ENCODE peak calls at places on chromosomes 6 and 20, in seven cellular contexts. L is breast epithelium, B is fibroblast of lung, G is neural crest cell, I is choroid plexus epithelial cell, C is BJ, Y is tibial artery. M is an unnamed sample.

GRCh38 chr6:160048471-160048870 is 73.1 kb upstream of the SLC22A1 start:
- DNase-seq in L (no peak), B (no peak), G (no peak), I (no peak), C (no peak), Y (no peak), M (no peak)

GRCh38 chr6:130252527-130253237 is 29.9 kb upstream of the SAMD3 start:
- DNase-seq in L (no peak), B (no peak), G (no peak), I (no peak), C (no peak), Y (no peak), M (no peak)

GRCh38 chr6:125910518-125910917 is 46.1 kb upstream of the HINT3 start:
- DNase-seq in L (no peak), B (peak), G (no peak), I (peak), C (no peak), Y (no peak), M (peak)

GRCh38 chr6:142700676-142701185 is 244.2 kb downstream of the HIVEP2 start:
- DNase-seq in L (no peak), B (peak), G (no peak), I (no peak), C (no peak), Y (no peak), M (no peak)

GRCh38 chr6:89025633-89026032 is 54.9 kb upstream of the PNRC1 start:
- DNase-seq in L (no peak), B (no peak), G (no peak), I (no peak), C (no peak), Y (no peak), M (no peak)

GRCh38 chr6:48429021-48429420 is 318.0 kb upstream of the PTCHD4 start:
- DNase-seq in L (no peak), B (peak), G (no peak), I (peak), C (no peak), Y (no peak), M (no peak)

GRCh38 chr6:13924146-13924948 is 405 bp upstream of the RNF182 start:
- DNase-seq in L (no peak), B (peak), G (peak), I (peak), C (no peak), Y (peak), M (no peak)

GRCh38 chr20:53570446-53571276 is 23.0 kb downstream of the ZNF217 start:
- DNase-seq in L (no peak), B (no peak), G (no peak), I (no peak), C (no peak), Y (no peak), M (no peak)

GRCh38 chr20:20085812-20086211 is 33.5 kb downstream of the CFAP61 start:
- DNase-seq in L (peak), B (no peak), G (no peak), I (no peak), C (no peak), Y (peak), M (no peak)

GRCh38 chr20:37282558-37282957 is 6.9 kb upstream of the MANBAL start:
- DNase-seq in L (no peak), B (peak), G (no peak), I (peak), C (no peak), Y (no peak), M (no peak)

GRCh38 chr6:134517145-134517658 is 199.3 kb upstream of the SGK1 start:
- DNase-seq in L (peak), B (peak), G (no peak), I (peak), C (peak), Y (peak), M (no peak)

GRCh38 chr20:55977723-55978481 is 27.4 kb downstream of the CBLN4 start:
- DNase-seq in L (peak), B (no peak), G (no peak), I (no peak), C (no peak), Y (no peak), M (no peak)

GRCh38 chr20:59988141-59988540 is 29.9 kb downstream of the CDH26 start:
- DNase-seq in L (peak), B (no peak), G (no peak), I (no peak), C (no peak), Y (no peak), M (no peak)

GRCh38 chr20:60210779-60211617 is 252.8 kb downstream of the CDH26 start:
- DNase-seq in L (peak), B (peak), G (peak), I (peak), C (no peak), Y (no peak), M (peak)

GRCh38 chr6:168318090-168318489 is 1.5 kb downstream of the DACT2 start:
- DNase-seq in L (no peak), B (no peak), G (no peak), I (no peak), C (no peak), Y (no peak), M (no peak)

GRCh38 chr20:36703530-36703929 is 42.4 kb downstream of the NDRG3 start:
- DNase-seq in L (no peak), B (no peak), G (no peak), I (no peak), C (no peak), Y (peak), M (no peak)

GRCh38 chr6:6230286-6230685 is 90.2 kb downstream of the F13A1 start:
- DNase-seq in L (no peak), B (no peak), G (no peak), I (no peak), C (no peak), Y (no peak), M (no peak)

GRCh38 chr6:3389390-3390167 is 67.3 kb downstream of the SLC22A23 start:
- DNase-seq in L (peak), B (peak), G (no peak), I (peak), C (no peak), Y (no peak), M (no peak)

GRCh38 chr6:41269716-41270115 is 16.8 kb downstream of the TREM1 start:
- DNase-seq in L (no peak), B (no peak), G (no peak), I (no peak), C (no peak), Y (no peak), M (peak)

GRCh38 chr6:14026831-14027539 is 90.6 kb upstream of the CD83 start:
- DNase-seq in L (no peak), B (peak), G (no peak), I (no peak), C (no peak), Y (no peak), M (no peak)

GRCh38 chr20:63130654-63131577 is 85.0 kb downstream of the YTHDF1 start:
- DNase-seq in L (no peak), B (no peak), G (no peak), I (no peak), C (no peak), Y (peak), M (no peak)

DNA sequence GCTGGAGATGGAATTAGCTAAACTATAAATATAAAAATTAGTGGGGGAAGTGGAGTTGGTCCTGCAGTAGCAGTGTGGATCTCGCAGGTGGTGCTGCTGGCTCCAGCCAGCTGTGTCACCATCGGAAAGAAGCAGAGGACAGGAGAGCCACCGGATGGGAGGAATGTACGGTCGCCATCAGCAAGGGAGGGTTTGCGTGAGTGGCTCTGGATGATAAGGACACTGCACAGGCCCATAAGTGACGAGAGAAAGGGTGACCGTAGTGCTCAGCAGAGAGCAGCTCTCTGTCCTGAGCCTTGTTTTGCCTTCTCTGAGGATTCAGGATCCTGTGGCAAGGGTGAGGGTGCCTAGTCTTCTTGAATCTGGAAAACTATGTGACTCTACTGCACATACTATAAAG is 378.7 kb downstream of the ZFAND3 start:
- DNase-seq in L (no peak), B (no peak), G (no peak), I (no peak), C (no peak), Y (no peak), M (no peak)
- TF ChIP-seq CTCF in L (no peak), B (no peak), G (no peak), I (no peak), C (no peak), Y (no peak), M (no peak)

GRCh38 chr20:2875690-2876203 is 2.5 kb downstream of the PTPRA start:
- DNase-seq in L (no peak), B (no peak), G (no peak), I (no peak), C (no peak), Y (no peak), M (no peak)

GRCh38 chr20:2878515-2878914 is 5.2 kb downstream of the PTPRA start:
- DNase-seq in L (no peak), B (no peak), G (no peak), I (no peak), C (no peak), Y (no peak), M (no peak)

GRCh38 chr20:2879148-2879547 is 5.9 kb downstream of the PTPRA start:
- DNase-seq in L (no peak), B (peak), G (no peak), I (peak), C (peak), Y (no peak), M (no peak)

GRCh38 chr20:2880650-2881049 is 7.4 kb downstream of the PTPRA start:
- DNase-seq in L (no peak), B (no peak), G (no peak), I (no peak), C (no peak), Y (no peak), M (no peak)
- TF ChIP-seq CTCF in L (no peak), B (no peak), G (no peak), I (no peak), C (no peak), Y (no peak), M (no peak)

GRCh38 chr20:57382516-57382915 is 8.7 kb upstream of the RBM38 start:
- DNase-seq in L (no peak), B (no peak), G (no peak), I (no peak), C (no peak), Y (no peak), M (no peak)

GRCh38 chr20:57381596-57382503 is 9.3 kb upstream of the RBM38 start:
- DNase-seq in L (peak), B (peak), G (peak), I (peak), C (peak), Y (peak), M (peak)

GRCh38 chr20:57384486-57384885 is 6.7 kb upstream of the RBM38 start:
- DNase-seq in L (no peak), B (no peak), G (no peak), I (no peak), C (no peak), Y (peak), M (no peak)

GRCh38 chr20:57384953-57385761 is 6.0 kb upstream of the RBM38 start:
- DNase-seq in L (no peak), B (no peak), G (no peak), I (no peak), C (no peak), Y (peak), M (no peak)

GRCh38 chr20:57383447-57384347 is 7.5 kb upstream of the RBM38 start:
- DNase-seq in L (no peak), B (no peak), G (no peak), I (no peak), C (no peak), Y (no peak), M (no peak)
- TF ChIP-seq CTCF in L (no peak), B (no peak), G (no peak), I (no peak), C (no peak), Y (no peak), M (no peak)

GRCh38 chr20:17442588-17442987 is 88.6 kb downstream of the BFSP1 start:
- DNase-seq in L (no peak), B (no peak), G (no peak), I (peak), C (no peak), Y (no peak), M (no peak)
- TF ChIP-seq CTCF in L (no peak), B (no peak), G (peak), I (no peak), C (peak), Y (no peak), M (no peak)

DNA sequence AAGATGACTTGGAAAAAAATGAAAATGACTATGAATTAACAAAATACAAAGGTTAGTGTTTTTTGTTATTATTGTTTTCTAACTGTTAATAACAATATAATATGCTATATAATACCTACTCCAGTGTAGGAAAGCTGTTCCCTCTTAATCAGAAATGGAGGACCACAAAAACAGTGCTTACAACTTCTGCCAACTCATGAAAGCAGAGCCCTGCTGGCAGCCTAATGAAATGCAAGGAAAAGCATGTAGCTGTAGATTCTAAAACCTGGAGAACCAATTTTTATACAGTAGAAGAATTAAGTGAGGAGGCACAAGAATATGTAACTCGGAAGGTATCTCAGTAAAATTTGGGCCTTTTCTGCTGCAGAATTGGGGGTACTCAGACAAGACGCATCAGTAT is 29.4 kb downstream of the PHIP start:
- DNase-seq in L (no peak), B (peak), G (peak), I (peak), C (no peak), Y (no peak), M (no peak)
- TF ChIP-seq CTCF in L (no peak), B (peak), G (peak), I (peak), C (peak), Y (peak), M (no peak)

GRCh38 chr20:47296950-47297349 is 59.5 kb downstream of the ZMYND8 start:
- DNase-seq in L (no peak), B (no peak), G (no peak), I (no peak), C (no peak), Y (peak), M (no peak)

GRCh38 chr20:47298624-47299023 is 57.9 kb downstream of the ZMYND8 start:
- DNase-seq in L (no peak), B (no peak), G (no peak), I (no peak), C (no peak), Y (peak), M (no peak)

GRCh38 chr20:47297746-47298145 is 58.8 kb downstream of the ZMYND8 start:
- DNase-seq in L (no peak), B (no peak), G (no peak), I (no peak), C (no peak), Y (no peak), M (no peak)

GRCh38 chr20:47293524-47294157 is 62.9 kb downstream of the ZMYND8 start:
- DNase-seq in L (no peak), B (no peak), G (no peak), I (no peak), C (no peak), Y (peak), M (no peak)

DNA sequence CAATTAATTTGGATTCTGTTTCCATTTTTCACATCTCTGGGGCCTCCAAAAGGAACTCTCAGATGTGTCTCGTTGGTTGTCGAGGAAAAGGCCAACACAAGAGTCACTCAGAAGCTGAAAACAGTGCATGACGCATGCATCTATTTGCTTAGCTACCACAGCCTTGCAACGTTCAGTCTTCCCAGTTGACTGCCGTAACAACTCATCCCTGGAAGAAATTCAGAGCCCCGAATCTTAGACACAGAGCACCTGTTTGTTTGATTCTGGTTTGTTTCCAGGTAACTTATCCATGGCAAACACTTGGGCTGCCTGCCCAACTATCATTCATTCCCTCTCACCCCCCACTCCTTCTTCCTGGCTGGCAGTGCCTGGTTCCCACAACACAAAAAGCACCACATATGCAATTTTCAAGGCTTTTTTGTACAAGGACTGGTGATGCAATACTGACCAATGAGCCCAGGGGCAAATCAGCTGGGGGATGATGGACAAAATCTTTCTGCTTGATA is 60.5 kb downstream of the ZMYND8 start:
- DNase-seq in L (peak), B (no peak), G (no peak), I (no peak), C (no peak), Y (peak), M (no peak)
- TF ChIP-seq CTCF in L (no peak), B (no peak), G (no peak), I (no peak), C (no peak), Y (no peak), M (no peak)

GRCh38 chr6:338815-339262 is 46.6 kb downstream of the DUSP22 start:
- DNase-seq in L (no peak), B (no peak), G (no peak), I (peak), C (no peak), Y (no peak), M (no peak)
- TF ChIP-seq CTCF in L (no peak), B (no peak), G (no peak), I (no peak), C (no peak), Y (no peak), M (no peak)

DNA sequence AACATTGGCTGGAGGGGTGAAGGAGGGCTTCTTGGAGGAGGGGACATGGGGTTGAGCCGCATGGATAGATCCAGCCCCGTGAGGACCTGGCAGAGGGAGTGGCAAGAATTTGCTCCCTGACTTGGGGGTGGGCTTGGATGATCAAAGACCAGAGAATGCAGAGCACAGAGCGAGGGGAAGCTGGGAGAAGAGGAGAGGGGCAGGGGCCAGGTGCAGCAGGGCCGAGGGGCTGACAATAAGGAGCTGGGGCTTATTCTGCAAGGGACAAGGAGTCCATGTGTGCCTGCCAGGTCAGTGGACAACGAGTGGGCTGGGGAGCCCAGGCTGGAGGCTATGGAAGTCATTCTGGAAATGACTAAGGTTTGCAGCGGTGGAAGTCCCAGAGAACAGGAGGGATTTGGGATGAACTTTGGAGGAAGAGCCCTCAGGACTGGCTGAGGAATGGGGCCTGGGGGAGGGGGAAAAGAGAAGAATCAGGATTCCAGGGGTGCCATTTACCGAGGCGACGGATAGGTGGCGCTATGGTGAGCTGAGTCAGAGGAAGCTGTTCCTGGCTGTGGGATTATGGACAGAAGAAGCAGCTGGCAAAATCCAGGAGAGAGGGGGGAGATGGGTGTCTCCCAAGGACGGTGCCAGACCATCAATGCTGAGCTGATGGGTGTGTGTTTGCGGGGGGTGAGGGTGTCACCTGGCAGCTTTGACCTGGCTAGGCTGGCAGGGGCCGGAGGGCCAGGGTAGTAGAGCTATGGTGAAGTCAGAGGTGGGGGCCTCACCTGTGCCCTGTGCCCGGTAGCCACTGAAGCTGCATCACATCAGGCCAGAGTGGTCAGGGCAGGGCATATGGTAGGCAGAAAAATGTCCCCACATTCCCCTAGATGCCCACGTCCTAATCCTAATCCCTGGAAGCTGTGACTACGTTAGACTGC is 7.8 kb downstream of the KCNG1 start:
- DNase-seq in L (no peak), B (peak), G (peak), I (peak), C (no peak), Y (no peak), M (peak)
- TF ChIP-seq CTCF in L (peak), B (peak), G (peak), I (peak), C (peak), Y (peak), M (peak)

GRCh38 chr6:156102129-156102528 is 646.5 kb upstream of the NOX3 start:
- DNase-seq in L (no peak), B (peak), G (no peak), I (no peak), C (no peak), Y (no peak), M (no peak)
- TF ChIP-seq CTCF in L (no peak), B (peak), G (peak), I (no peak), C (peak), Y (no peak), M (no peak)